ENCODE peak calls at places on chromosomes 4 and X, in six cellular contexts. One of them, this sample, is unnamed.

GRCh38 chr4:169604131-169604900 is 8.1 kb downstream of the NEK1 start:
- DNase-seq in H9: no peak
- DNase-seq in IMR-90: peak
- DNase-seq in trophoblast cell: no peak
- DNase-seq in mesenchymal stem cell: peak
- DNase-seq in H1: no peak
- DNase-seq in this sample: no peak

GRCh38 chr4:8274772-8275241 is 5.3 kb downstream of the HTRA3 start:
- DNase-seq in H9: no peak
- DNase-seq in IMR-90: peak
- DNase-seq in trophoblast cell: no peak
- DNase-seq in mesenchymal stem cell: peak
- DNase-seq in H1: no peak
- DNase-seq in this sample: peak

GRCh38 chr4:163269874-163270273 is 62.5 kb downstream of the NPY1R start:
- DNase-seq in H9: no peak
- DNase-seq in IMR-90: no peak
- DNase-seq in trophoblast cell: no peak
- DNase-seq in mesenchymal stem cell: no peak
- DNase-seq in H1: no peak
- DNase-seq in this sample: no peak

GRCh38 chrX:22147214-22147613 is 115.1 kb downstream of the PHEX start:
- DNase-seq in H9: no peak
- DNase-seq in IMR-90: no peak
- DNase-seq in trophoblast cell: peak
- DNase-seq in mesenchymal stem cell: no peak
- DNase-seq in H1: no peak
- DNase-seq in this sample: no peak

GRCh38 chr4:182929296-182929695 is 12.1 kb upstream of the DCTD start:
- DNase-seq in H9: no peak
- DNase-seq in IMR-90: peak
- DNase-seq in trophoblast cell: peak
- DNase-seq in mesenchymal stem cell: peak
- DNase-seq in H1: no peak
- DNase-seq in this sample: no peak

GRCh38 chrX:153732406-153732805 is 7.8 kb downstream of the ABCD1 start:
- DNase-seq in H9: no peak
- DNase-seq in IMR-90: no peak
- DNase-seq in trophoblast cell: peak
- DNase-seq in mesenchymal stem cell: no peak
- DNase-seq in H1: no peak
- DNase-seq in this sample: no peak

GRCh38 chr4:52665592-52665991 is 6.5 kb upstream of the USP46 start:
- DNase-seq in H9: no peak
- DNase-seq in IMR-90: no peak
- DNase-seq in trophoblast cell: no peak
- DNase-seq in mesenchymal stem cell: no peak
- DNase-seq in H1: no peak
- DNase-seq in this sample: no peak

GRCh38 chr4:90958256-90958895 is 831.2 kb downstream of the CCSER1 start:
- DNase-seq in H9: no peak
- DNase-seq in IMR-90: peak
- DNase-seq in trophoblast cell: peak
- DNase-seq in mesenchymal stem cell: peak
- DNase-seq in H1: no peak
- DNase-seq in this sample: no peak

GRCh38 chr4:172134536-172134935 is 321.3 kb downstream of the GALNTL6 start:
- DNase-seq in H9: no peak
- DNase-seq in IMR-90: no peak
- DNase-seq in trophoblast cell: no peak
- DNase-seq in mesenchymal stem cell: no peak
- DNase-seq in H1: no peak
- DNase-seq in this sample: no peak

GRCh38 chr4:123378794-123379193 is 17.8 kb upstream of the SPRY1 start:
- DNase-seq in H9: peak
- DNase-seq in IMR-90: no peak
- DNase-seq in trophoblast cell: no peak
- DNase-seq in mesenchymal stem cell: no peak
- DNase-seq in H1: no peak
- DNase-seq in this sample: no peak

GRCh38 chrX:22147942-22148341 is 115.8 kb downstream of the PHEX start:
- DNase-seq in H9: no peak
- DNase-seq in IMR-90: no peak
- DNase-seq in trophoblast cell: no peak
- DNase-seq in mesenchymal stem cell: no peak
- DNase-seq in H1: no peak
- DNase-seq in this sample: no peak

GRCh38 chrX:153443476-153444332 is 2.2 kb downstream of the TREX2 start:
- DNase-seq in H9: no peak
- DNase-seq in IMR-90: no peak
- DNase-seq in trophoblast cell: no peak
- DNase-seq in mesenchymal stem cell: no peak
- DNase-seq in H1: no peak
- DNase-seq in this sample: no peak

GRCh38 chr4:74105656-74106275 is 6.8 kb upstream of the CXCL2 start:
- DNase-seq in H9: no peak
- DNase-seq in IMR-90: no peak
- DNase-seq in trophoblast cell: no peak
- DNase-seq in mesenchymal stem cell: no peak
- DNase-seq in H1: no peak
- DNase-seq in this sample: no peak

GRCh38 chrX:111098874-111099273 is 2.9 kb downstream of the PAK3 start:
- DNase-seq in H9: peak
- DNase-seq in IMR-90: peak
- DNase-seq in trophoblast cell: peak
- DNase-seq in mesenchymal stem cell: no peak
- DNase-seq in H1: peak
- DNase-seq in this sample: peak

DNA sequence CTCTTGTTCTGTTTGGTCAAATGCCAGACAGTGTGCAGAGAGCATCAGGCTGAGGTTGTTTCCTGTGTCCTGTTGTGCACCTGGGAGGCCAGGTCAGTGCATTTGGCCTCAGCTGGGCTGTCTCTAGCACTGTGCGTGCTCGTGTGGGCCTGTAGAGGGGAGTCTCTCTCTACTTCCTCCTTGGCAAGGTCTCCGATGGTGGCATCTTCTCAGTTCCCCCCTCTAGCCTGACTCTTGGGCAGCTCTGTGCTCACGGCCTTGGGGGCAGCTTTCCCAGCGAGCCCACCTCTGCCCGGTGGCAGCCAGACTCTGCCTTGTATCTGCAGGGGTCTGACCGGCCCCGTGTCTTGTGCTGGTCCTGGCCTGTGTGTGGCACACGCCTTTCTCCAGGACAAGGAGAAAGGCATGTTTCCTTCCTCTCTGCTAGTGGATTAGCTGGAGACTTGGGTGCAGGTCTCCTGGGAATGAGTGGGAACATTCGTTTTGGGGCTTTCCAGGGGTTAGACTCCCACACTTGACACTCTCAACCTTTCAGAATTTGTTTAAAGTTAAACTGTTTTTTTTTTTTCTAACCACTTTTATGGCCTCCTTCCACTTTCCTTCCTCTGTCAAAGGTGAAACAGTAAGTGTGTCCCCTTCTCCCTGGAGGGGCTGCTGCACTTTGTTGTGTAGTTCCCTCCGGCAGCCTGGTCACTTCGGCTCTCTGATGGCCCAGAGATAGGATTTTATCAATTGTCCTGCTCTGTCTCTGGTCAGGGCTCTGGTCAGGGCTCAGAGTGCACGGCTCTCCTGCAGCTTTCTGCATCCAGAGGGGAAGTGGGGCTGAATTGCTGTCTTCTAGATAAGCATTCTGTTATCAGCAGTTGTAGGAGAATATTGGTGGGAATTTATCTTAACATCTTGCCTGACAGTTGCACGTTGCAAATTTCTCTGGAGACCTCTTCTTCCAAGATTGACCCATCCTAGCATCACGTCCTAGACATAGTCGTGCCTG is 62.5 kb downstream of the FAM193A start:
- DNase-seq in H9: peak
- DNase-seq in IMR-90: peak
- DNase-seq in trophoblast cell: no peak
- DNase-seq in mesenchymal stem cell: peak
- DNase-seq in H1: no peak
- DNase-seq in this sample: no peak
- H3K9ac ChIP-seq in H9: no peak
- H3K9ac ChIP-seq in IMR-90: peak
- H3K9ac ChIP-seq in trophoblast cell: no peak
- H3K9ac ChIP-seq in mesenchymal stem cell: no peak
- H3K9ac ChIP-seq in H1: no peak
- H3K9ac ChIP-seq in this sample: peak

GRCh38 chr4:176409627-176410026 is 89.9 kb downstream of the SPCS3 start:
- DNase-seq in H9: no peak
- DNase-seq in IMR-90: peak
- DNase-seq in trophoblast cell: no peak
- DNase-seq in mesenchymal stem cell: no peak
- DNase-seq in H1: no peak
- DNase-seq in this sample: no peak

DNA sequence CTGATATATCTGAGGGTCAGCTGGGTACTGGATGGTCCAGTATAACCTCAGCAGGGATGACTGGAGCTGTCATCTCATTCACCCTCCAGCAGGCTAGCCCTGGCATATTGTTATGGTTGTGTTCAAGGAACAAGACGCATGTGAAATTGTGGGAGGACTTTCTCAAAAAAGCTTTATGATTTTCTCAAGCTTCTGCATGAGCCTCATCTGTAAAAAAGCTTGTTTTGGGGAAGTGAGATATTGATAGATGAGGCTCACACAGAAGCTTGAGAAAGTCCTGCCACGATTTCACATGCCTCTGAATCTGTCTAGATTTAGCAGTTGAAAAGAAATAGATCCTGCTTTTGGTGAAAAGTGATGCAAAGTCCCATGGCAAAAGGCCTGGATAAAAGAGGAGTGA is 93.4 kb downstream of the SPCS3 start:
- DNase-seq in H9: no peak
- DNase-seq in IMR-90: no peak
- DNase-seq in trophoblast cell: no peak
- DNase-seq in mesenchymal stem cell: no peak
- DNase-seq in H1: no peak
- DNase-seq in this sample: no peak
- H3K23ac ChIP-seq in H9: no peak
- H3K23ac ChIP-seq in IMR-90: no peak
- H3K23ac ChIP-seq in trophoblast cell: no peak
- H3K23ac ChIP-seq in mesenchymal stem cell: no peak
- H3K23ac ChIP-seq in H1: no peak
- H3K23ac ChIP-seq in this sample: no peak

GRCh38 chrX:67543818-67544217 is at the start of gene AR:
- DNase-seq in H9: peak
- DNase-seq in IMR-90: peak
- DNase-seq in trophoblast cell: peak
- DNase-seq in mesenchymal stem cell: peak
- DNase-seq in H1: peak
- DNase-seq in this sample: peak
- H3K9ac ChIP-seq in H9: no peak
- H3K9ac ChIP-seq in IMR-90: no peak
- H3K9ac ChIP-seq in trophoblast cell: no peak
- H3K9ac ChIP-seq in mesenchymal stem cell: peak
- H3K9ac ChIP-seq in H1: no peak
- H3K9ac ChIP-seq in this sample: no peak

GRCh38 chr4:70842761-70843435 is 3.2 kb upstream of the GRSF1 start:
- DNase-seq in H9: no peak
- DNase-seq in IMR-90: no peak
- DNase-seq in trophoblast cell: no peak
- DNase-seq in mesenchymal stem cell: no peak
- DNase-seq in H1: no peak
- DNase-seq in this sample: no peak

GRCh38 chr4:70841951-70842350 is 2.3 kb upstream of the GRSF1 start:
- DNase-seq in H9: no peak
- DNase-seq in IMR-90: no peak
- DNase-seq in trophoblast cell: no peak
- DNase-seq in mesenchymal stem cell: no peak
- DNase-seq in H1: no peak
- DNase-seq in this sample: no peak

GRCh38 chr4:70838972-70839536 is 636 bp downstream of the GRSF1 start:
- DNase-seq in H9: peak
- DNase-seq in IMR-90: peak
- DNase-seq in trophoblast cell: peak
- DNase-seq in mesenchymal stem cell: peak
- DNase-seq in H1: peak
- DNase-seq in this sample: peak

GRCh38 chr4:70838400-70838971 is 1.2 kb downstream of the GRSF1 start:
- DNase-seq in H9: no peak
- DNase-seq in IMR-90: peak
- DNase-seq in trophoblast cell: no peak
- DNase-seq in mesenchymal stem cell: peak
- DNase-seq in H1: no peak
- DNase-seq in this sample: no peak

DNA sequence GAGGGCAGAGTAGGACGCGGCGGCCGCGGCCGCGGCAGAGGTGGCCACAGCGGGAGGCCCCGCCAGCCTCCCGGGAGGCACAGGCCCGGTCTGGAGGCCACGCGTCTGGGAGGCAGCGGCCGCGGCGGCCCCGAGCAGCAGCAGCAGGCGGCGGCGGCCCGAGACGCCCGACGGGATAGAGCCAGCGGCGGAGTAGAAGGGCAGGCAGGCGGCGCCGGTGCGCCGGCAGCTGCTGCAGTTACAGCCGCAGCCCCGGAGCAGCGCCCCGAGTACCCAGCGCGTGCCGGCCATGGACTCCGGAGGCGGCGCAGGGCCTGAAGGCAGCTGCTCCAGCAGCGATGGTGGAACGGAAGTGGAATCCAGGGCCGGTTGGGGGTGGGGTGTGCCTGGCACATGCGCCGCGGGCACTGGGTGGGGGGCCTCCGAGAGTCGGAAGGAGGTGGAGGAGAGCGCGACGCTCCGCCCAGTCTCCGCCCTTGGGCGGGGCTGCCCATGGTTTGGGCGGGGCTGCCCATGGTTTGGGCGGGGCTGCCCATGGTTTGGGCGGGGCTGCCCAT is at the start of gene GRSF1:
- DNase-seq in H9: peak
- DNase-seq in IMR-90: peak
- DNase-seq in trophoblast cell: peak
- DNase-seq in mesenchymal stem cell: peak
- DNase-seq in H1: peak
- DNase-seq in this sample: peak
- H3K23ac ChIP-seq in H9: no peak
- H3K23ac ChIP-seq in IMR-90: peak
- H3K23ac ChIP-seq in trophoblast cell: no peak
- H3K23ac ChIP-seq in mesenchymal stem cell: peak
- H3K23ac ChIP-seq in H1: no peak
- H3K23ac ChIP-seq in this sample: peak

GRCh38 chr4:179029683-179030082 is 1587.4 kb upstream of the AGA start:
- DNase-seq in H9: no peak
- DNase-seq in IMR-90: no peak
- DNase-seq in trophoblast cell: no peak
- DNase-seq in mesenchymal stem cell: no peak
- DNase-seq in H1: no peak
- DNase-seq in this sample: no peak
- H3K9ac ChIP-seq in H9: no peak
- H3K9ac ChIP-seq in IMR-90: no peak
- H3K9ac ChIP-seq in trophoblast cell: no peak
- H3K9ac ChIP-seq in mesenchymal stem cell: no peak
- H3K9ac ChIP-seq in H1: no peak
- H3K9ac ChIP-seq in this sample: no peak

DNA sequence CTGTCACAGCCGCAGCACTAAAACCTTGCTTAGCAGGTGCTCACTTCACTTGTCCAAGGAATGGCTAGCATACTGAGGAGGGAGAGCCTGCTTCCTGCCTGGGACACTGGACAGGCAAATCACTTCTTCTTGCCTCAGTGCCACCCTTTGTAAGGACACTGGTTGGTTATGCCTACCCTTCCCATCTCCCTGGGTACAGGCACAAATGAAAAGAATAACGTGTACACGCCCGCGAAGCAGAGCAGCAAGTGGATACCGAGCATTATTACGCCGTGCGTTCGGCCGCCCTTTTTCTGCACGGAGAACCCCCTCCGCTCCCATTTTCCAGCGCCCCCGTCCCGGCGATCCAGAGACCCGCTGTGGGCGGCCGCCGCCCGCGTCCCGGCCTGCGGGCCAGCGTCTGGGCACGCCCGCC is 338 bp upstream of the KLHL2 start:
- DNase-seq in H9: peak
- DNase-seq in IMR-90: peak
- DNase-seq in trophoblast cell: no peak
- DNase-seq in mesenchymal stem cell: no peak
- DNase-seq in H1: no peak
- DNase-seq in this sample: peak
- H3K23ac ChIP-seq in H9: no peak
- H3K23ac ChIP-seq in IMR-90: no peak
- H3K23ac ChIP-seq in trophoblast cell: no peak
- H3K23ac ChIP-seq in mesenchymal stem cell: no peak
- H3K23ac ChIP-seq in H1: no peak
- H3K23ac ChIP-seq in this sample: no peak

This sample was measured in neuronal stem cell.